ENCODE peak calls at places on chromosomes 16 and 17, in eight cellular contexts. D is breast epithelium, J is PC-9, W is testis, C is hepatocyte, M is heart left ventricle, O is neural progenitor cell, H is lung. R is an unnamed sample. For H3K4me1 and H3K9me3, the result is how much of the 10 kb centered on the place peaks cover.

GRCh38 chr17:6548578-6549330 is 7.6 kb downstream of the PITPNM3 start:
- DNase-seq in J (no peak), W (no peak), C (peak), M (no peak), O (no peak), H (no peak), D (no peak), R (no peak)

GRCh38 chr17:75517277-75517865 is 1.0 kb downstream of the TSEN54 start:
- DNase-seq in O (peak), H (no peak), J (peak), D (no peak), M (peak), C (no peak), W (no peak), R (peak)

GRCh38 chr16:69888005-69888560 is 63.1 kb upstream of the CLEC18A start:
- DNase-seq in C (no peak), O (no peak), J (no peak), W (no peak), D (no peak), M (no peak), H (no peak), R (no peak)

GRCh38 chr17:74807925-74808324 is 31.8 kb upstream of the NAT9 start:
- DNase-seq in O (no peak), H (no peak), W (no peak), M (no peak), D (no peak), J (no peak), C (no peak), R (no peak)

GRCh38 chr17:42436401-42436800 is 13.3 kb upstream of the CAVIN1 start:
- DNase-seq in H (no peak), C (peak), M (peak), O (no peak), D (no peak), W (no peak), J (no peak), R (no peak)

GRCh38 chr17:37791434-37791833 is 46.6 kb upstream of the HNF1B start:
- DNase-seq in W (peak), M (no peak), J (no peak), O (peak), D (no peak), C (peak), H (no peak), R (peak)

GRCh38 chr17:79803421-79803996 is 6.6 kb upstream of the CBX8 start:
- DNase-seq in D (no peak), M (no peak), H (no peak), O (peak), C (no peak), J (no peak), W (no peak), R (no peak)

GRCh38 chr17:8044819-8045810 is 6.3 kb downstream of the ALOX15B start:
- DNase-seq in W (no peak), C (no peak), O (no peak), J (no peak), H (no peak), M (no peak), D (no peak), R (no peak)

GRCh38 chr17:17433260-17433659 is 43.5 kb upstream of the MED9 start:
- DNase-seq in O (no peak), J (no peak), H (peak), W (no peak), C (peak), M (no peak), D (no peak), R (no peak)

GRCh38 chr16:31064882-31065461 is 9.1 kb downstream of the ZNF668 start:
- DNase-seq in D (no peak), W (peak), M (peak), C (peak), J (peak), O (peak), H (peak), R (no peak)

GRCh38 chr16:3459401-3460090 is 16.1 kb downstream of the NAA60 start:
- DNase-seq in O (peak), H (no peak), W (no peak), D (no peak), J (no peak), C (peak), M (no peak), R (no peak)

GRCh38 chr17:28807925-28808641 is 34.5 kb downstream of the FAM222B start:
- DNase-seq in H (no peak), W (no peak), J (peak), M (no peak), O (no peak), C (peak), D (no peak), R (no peak)

GRCh38 chr17:78759203-78759968 is 22.7 kb downstream of the CYTH1 start:
- DNase-seq in O (no peak), W (peak), J (no peak), H (no peak), C (peak), D (peak), M (peak), R (no peak)

GRCh38 chr17:81060416-81060815 is 25.5 kb downstream of the BAIAP2 start:
- DNase-seq in J (no peak), D (no peak), H (no peak), C (no peak), M (no peak), O (no peak), W (no peak), R (peak)

GRCh38 chr17:81064746-81065475 is 30.0 kb downstream of the BAIAP2 start:
- DNase-seq in O (peak), C (peak), W (no peak), D (no peak), M (peak), H (no peak), J (peak), R (no peak)

GRCh38 chr17:81063488-81064093 is 28.6 kb downstream of the BAIAP2 start:
- DNase-seq in O (no peak), J (peak), H (no peak), W (no peak), D (no peak), M (no peak), C (no peak), R (no peak)

GRCh38 chr17:81061027-81061426 is 26.1 kb downstream of the BAIAP2 start:
- DNase-seq in O (no peak), W (no peak), C (no peak), H (no peak), J (no peak), M (no peak), D (no peak), R (no peak)

DNA sequence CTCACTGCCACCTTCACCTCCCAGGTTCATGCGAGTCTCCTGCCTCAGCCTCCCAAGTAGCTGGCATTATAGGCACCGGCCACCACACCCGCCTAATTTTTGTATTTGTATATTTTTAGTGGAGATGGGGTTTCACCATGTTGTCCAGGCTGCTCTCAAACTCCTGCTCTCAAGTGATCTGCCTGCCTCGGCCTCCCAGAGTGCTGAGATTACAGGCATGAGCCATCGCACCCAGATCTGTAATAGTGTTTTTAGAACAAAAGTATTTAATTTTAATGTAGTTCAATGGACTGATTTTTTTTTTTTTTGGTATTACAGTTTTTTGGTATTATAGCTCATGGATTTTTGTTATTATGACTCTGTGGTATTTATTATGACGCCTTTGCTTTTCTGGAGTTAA is 27.1 kb downstream of the BAIAP2 start:
- DNase-seq in H (no peak), D (no peak), O (no peak), C (no peak), J (no peak), M (no peak), W (no peak), R (no peak)
- H3K4me1 ChIP-seq in H (under half), D (under half), O (under half), C (under half), J (under half), M (under half), W (under half), R (under half)

GRCh38 chr17:66950325-66950724 is 14.2 kb upstream of the CACNG4 start:
- DNase-seq in D (no peak), H (no peak), M (no peak), C (no peak), O (no peak), J (no peak), W (no peak), R (no peak)

GRCh38 chr17:66949501-66949900 is 15.0 kb upstream of the CACNG4 start:
- DNase-seq in C (no peak), M (no peak), D (no peak), W (no peak), H (no peak), O (no peak), J (no peak), R (no peak)

GRCh38 chr17:66951605-66951953 is 12.9 kb upstream of the CACNG4 start:
- DNase-seq in H (no peak), J (peak), W (no peak), D (no peak), C (peak), M (no peak), O (no peak), R (no peak)

GRCh38 chr17:66952031-66952524 is 12.4 kb upstream of the CACNG4 start:
- DNase-seq in D (peak), H (peak), J (peak), W (no peak), O (peak), C (peak), M (no peak), R (no peak)

GRCh38 chr17:66950886-66951604 is 13.5 kb upstream of the CACNG4 start:
- DNase-seq in C (no peak), D (no peak), O (no peak), J (no peak), W (no peak), M (no peak), H (no peak), R (no peak)
- H3K9me3 ChIP-seq in C (under half), D (under half), O (under half), J (under half), W (under half), M (under half), H (under half), R (under half)

GRCh38 chr17:3048727-3049471 is 14.5 kb downstream of the OR1D5 start:
- DNase-seq in H (peak), D (peak), M (peak), J (peak), C (peak), O (peak), W (peak), R (peak)
- TF ChIP-seq CTCF in H (peak), D (no peak), M (peak), J (peak), C (peak), O (peak), W (peak), R (peak)

DNA sequence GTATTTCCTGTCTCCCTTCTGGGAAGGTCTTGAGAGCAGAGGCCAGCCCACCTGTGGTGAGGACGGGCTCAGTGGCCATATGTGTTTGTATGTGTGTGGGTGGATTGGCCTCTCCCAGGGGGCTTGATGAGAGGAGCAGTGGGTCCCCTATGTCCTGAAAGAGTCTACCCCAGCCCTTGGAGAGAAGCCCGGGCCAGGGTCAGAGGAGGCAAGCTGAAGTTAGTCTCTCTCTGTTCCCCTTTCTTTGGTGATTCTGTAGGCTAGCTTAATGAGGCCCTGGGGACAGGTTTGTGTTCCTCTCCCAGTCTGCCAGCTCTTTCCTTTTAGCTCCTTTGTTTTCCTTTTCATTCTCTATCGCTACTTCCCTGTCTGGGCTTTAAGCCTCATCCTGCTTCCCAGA is 23.8 kb upstream of the NFATC3 start:
- DNase-seq in W (no peak), M (no peak), H (no peak), D (no peak), O (no peak), J (no peak), C (no peak), R (no peak)
- H3K4me1 ChIP-seq in W (under half), M (under half), H (under half), D (under half), O (under half), J (under half), C (under half), R (under half)

R was measured in colonic mucosa.